ENCODE peak calls at places on chromosome 3, in five cellular contexts. R, O, G, W and D are unnamed samples.

GRCh38 chr3:129556890-129557736 is 14.1 kb downstream of the H1-8 start:
- DNase-seq in R (no peak), O (peak; percentile 63), G (no peak), W (no peak), D (no peak)

GRCh38 chr3:127196466-127197299 is 3.8 kb downstream of the PRR23E start:
- DNase-seq in R (no peak), O (no peak), G (no peak), W (no peak), D (no peak)

GRCh38 chr3:133949438-133949837 is 53.8 kb upstream of the RAB6B start:
- DNase-seq in R (no peak), O (no peak), G (no peak), W (peak; percentile 33), D (peak; percentile 90)

GRCh38 chr3:173065543-173065970 is 75.5 kb downstream of the SPATA16 start:
- DNase-seq in R (no peak), O (peak; percentile 53), G (peak; percentile 56), W (no peak), D (peak; percentile 77)

GRCh38 chr3:194133661-194134230 is 2.2 kb upstream of the HES1 start:
- DNase-seq in R (peak; percentile 18), O (peak; percentile 23), G (peak; percentile 55), W (peak; percentile 89), D (peak; percentile 85)

GRCh38 chr3:28860307-28860706 is 420.6 kb upstream of the RBMS3 start:
- DNase-seq in R (no peak), O (peak; percentile 78), G (no peak), W (no peak), D (no peak)

GRCh38 chr3:111669926-111670630 is 74.9 kb upstream of the ZBED2 start:
- DNase-seq in R (no peak), O (peak; percentile 33), G (peak; percentile 33), W (no peak), D (no peak)

GRCh38 chr3:197896421-197896820 is 53.6 kb upstream of the RPL35A start:
- DNase-seq in R (no peak), O (no peak), G (no peak), W (no peak), D (peak; percentile 5)

GRCh38 chr3:132726341-132726823 is 4.2 kb upstream of the NPHP3 start:
- DNase-seq in R (no peak), O (peak; percentile 63), G (peak; percentile 22), W (peak; percentile 62), D (peak; percentile 31)